ENCODE peak calls at places on chromosomes 1 and 21, in five cellular contexts. S is substantia nigra; M is K562; W is breast epithelium; X is CD8-positive, alpha-beta T cell. V is an unnamed sample.

GRCh38 chr1:24364975-24365678 is 46.0 kb downstream of the GRHL3 start:
- DNase-seq in S (no peak), M (peak; percentile 35), W (no peak), X (no peak), V (no peak)

GRCh38 chr1:65001238-65001792 is 35.0 kb upstream of the JAK1 start:
- DNase-seq in S (no peak), M (peak; percentile 68), W (peak; percentile 44), X (peak; percentile 56), V (peak; percentile 74)

GRCh38 chr1:207838156-207839082 is 72.5 kb downstream of the CD34 start:
- DNase-seq in S (peak; percentile 51), M (peak; percentile 55), W (peak; percentile 71), X (no peak), V (no peak)

GRCh38 chr1:200342511-200343400 is 67.1 kb downstream of the ZNF281 start:
- DNase-seq in S (no peak), M (no peak), W (no peak), X (no peak), V (no peak)

GRCh38 chr1:53376041-53376461 is 48.2 kb upstream of the LRP8 start:
- DNase-seq in S (no peak), M (no peak), W (no peak), X (no peak), V (no peak)

GRCh38 chr1:226627050-226627755 is 78.6 kb downstream of the STUM start:
- DNase-seq in S (no peak), M (no peak), W (no peak), X (no peak), V (no peak)

GRCh38 chr1:4939266-4939665 is 284.9 kb downstream of the AJAP1 start:
- DNase-seq in S (no peak), M (no peak), W (no peak), X (no peak), V (no peak)

GRCh38 chr1:99365545-99365944 is 101.3 kb downstream of the PLPPR4 start:
- DNase-seq in S (no peak), M (no peak), W (no peak), X (no peak), V (no peak)

GRCh38 chr1:113871597-113872113 is at the start of gene PTPN22:
- DNase-seq in S (peak; percentile 1), M (no peak), W (peak; percentile 49), X (peak; percentile 64), V (peak; percentile 95)

GRCh38 chr1:166925791-166926483 is 49.4 kb downstream of the ILDR2 start:
- DNase-seq in S (no peak), M (no peak), W (no peak), X (no peak), V (no peak)

GRCh38 chr1:25990702-25991395 is 7.0 kb downstream of the PAFAH2 start:
- DNase-seq in S (no peak), M (no peak), W (no peak), X (peak; percentile 47), V (peak; percentile 50)

GRCh38 chr1:225763815-225764548 is 13.6 kb upstream of the SRP9 start:
- DNase-seq in S (no peak), M (no peak), W (peak; percentile 17), X (no peak), V (no peak)

GRCh38 chr1:181133441-181133951 is 45.0 kb downstream of the IER5 start:
- DNase-seq in S (no peak), M (no peak), W (no peak), X (no peak), V (no peak)

GRCh38 chr1:15623435-15623834 is 6.2 kb downstream of the DDI2 start:
- DNase-seq in S (no peak), M (no peak), W (no peak), X (no peak), V (no peak)

GRCh38 chr1:207321790-207322530 is 482 bp downstream of the CD55 start:
- DNase-seq in S (no peak), M (no peak), W (no peak), X (no peak), V (peak; percentile 58)

GRCh38 chr21:42063206-42063577 is 7.9 kb upstream of the UMODL1 start:
- DNase-seq in S (peak; percentile 30), M (no peak), W (no peak), X (peak; percentile 32), V (peak; percentile 50)

GRCh38 chr21:36471254-36471723 is 8.6 kb downstream of the CLDN14 start:
- DNase-seq in S (no peak), M (no peak), W (no peak), X (no peak), V (no peak)

GRCh38 chr1:8409107-8409506 is 91.2 kb downstream of the SLC45A1 start:
- DNase-seq in S (peak; percentile 24), M (peak; percentile 40), W (no peak), X (no peak), V (peak; percentile 30)

GRCh38 chr1:56852478-56852877 is 2.1 kb upstream of the C8A start:
- DNase-seq in S (no peak), M (no peak), W (no peak), X (no peak), V (no peak)

GRCh38 chr1:206890690-206891089 is 6.6 kb upstream of the IL24 start:
- DNase-seq in S (no peak), M (no peak), W (no peak), X (no peak), V (no peak)

GRCh38 chr1:230273141-230273710 is 152.9 kb downstream of the PGBD5 start:
- DNase-seq in S (no peak), M (no peak), W (no peak), X (no peak), V (no peak)

GRCh38 chr1:22790232-22791008 is 79.8 kb downstream of the EPHB2 start:
- DNase-seq in S (no peak), M (no peak), W (no peak), X (no peak), V (no peak)

GRCh38 chr1:3928622-3929021 is 28.6 kb upstream of the C1orf174 start:
- DNase-seq in S (no peak), M (no peak), W (no peak), X (no peak), V (no peak)

GRCh38 chr1:111621050-111621449 is 1.5 kb downstream of the RAP1A start:
- DNase-seq in S (no peak), M (no peak), W (no peak), X (no peak), V (no peak)

GRCh38 chr1:89069955-89070354 is 4.9 kb upstream of the GBP1 start:
- DNase-seq in S (no peak), M (no peak), W (no peak), X (no peak), V (no peak)

GRCh38 chr1:192104135-192104534 is 54.1 kb upstream of the RGS18 start:
- DNase-seq in S (no peak), M (no peak), W (no peak), X (no peak), V (no peak)

DNA sequence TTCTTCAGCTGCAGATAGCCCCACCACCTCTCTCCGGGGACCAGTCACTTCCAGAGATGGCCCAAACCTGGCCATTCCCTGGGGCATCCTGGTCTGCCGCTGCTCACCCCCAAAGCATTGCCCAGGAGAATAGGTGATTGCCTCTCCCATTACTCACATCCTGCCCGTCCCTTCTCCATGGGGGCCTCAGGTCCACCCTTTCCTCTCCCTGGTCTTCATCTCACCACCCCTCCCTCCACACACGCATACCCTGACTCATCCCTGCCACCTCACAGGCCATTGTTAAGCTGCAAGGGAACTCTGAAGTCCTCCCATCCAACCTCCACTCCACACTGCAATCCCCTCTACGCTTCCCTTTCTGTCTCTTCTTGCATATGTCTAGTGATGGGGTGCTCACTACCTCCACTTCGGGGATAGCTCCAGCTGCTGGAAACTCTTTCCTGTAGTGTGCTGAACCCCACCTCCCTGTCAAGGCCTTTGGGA is at the start of gene PLEKHG5:
- DNase-seq in S (no peak), M (no peak), W (no peak), X (no peak), V (no peak)
- H3K27ac ChIP-seq in S (no peak within 1 kb of the TSS), M (no peak within 1 kb of the TSS), W (peak within 1 kb of the TSS; percentile 86), X (peak within 1 kb of the TSS; percentile 18), V (peak within 1 kb of the TSS; percentile 66)

DNA sequence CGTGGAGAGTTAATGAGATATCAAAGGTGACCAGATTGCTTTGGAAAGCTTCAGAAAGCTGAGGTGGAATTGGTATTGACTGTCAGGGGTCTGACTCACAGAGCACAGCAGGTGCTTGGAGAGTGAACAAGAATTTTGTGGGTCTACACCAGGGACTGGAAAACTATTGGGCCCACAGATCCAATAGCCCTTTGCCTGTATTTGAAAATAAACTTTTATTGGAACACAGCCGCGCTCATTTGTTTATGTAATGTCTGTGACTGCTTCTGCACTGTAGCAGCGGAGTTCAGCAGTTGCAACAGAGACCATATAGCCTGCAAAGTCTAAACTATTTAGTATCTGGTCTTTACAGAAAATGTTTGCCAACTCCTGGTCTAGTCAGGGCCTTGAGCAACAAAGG is 315.6 kb downstream of the NFIA start:
- DNase-seq in S (no peak), M (no peak), W (no peak), X (no peak), V (no peak)
- H3K27ac ChIP-seq in S (no peak overlapping the region), M (no peak overlapping the region), W (no peak overlapping the region), X (no peak overlapping the region), V (no peak overlapping the region)

DNA sequence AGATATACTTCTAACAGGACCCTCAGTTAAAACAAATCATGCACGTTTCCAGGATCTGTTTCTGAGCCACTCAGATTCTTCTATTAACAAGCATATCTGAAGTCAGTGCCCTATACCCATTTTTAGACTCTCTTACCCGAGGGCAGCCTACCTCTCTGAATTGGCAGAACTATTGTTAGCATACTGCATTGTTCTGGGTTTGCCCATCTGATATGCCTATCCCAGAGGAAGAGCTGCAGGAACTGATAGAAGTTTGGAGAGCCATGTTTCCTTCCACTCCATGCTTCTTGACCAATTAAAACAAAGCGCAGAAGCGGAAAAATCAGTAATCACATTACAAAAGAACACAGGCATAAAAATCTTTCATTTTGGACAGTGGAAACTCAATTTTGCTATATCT is 653.8 kb downstream of the LTN1 start:
- DNase-seq in S (no peak), M (no peak), W (no peak), X (no peak), V (no peak)
- H3K27ac ChIP-seq in S (no peak overlapping the region), M (no peak overlapping the region), W (no peak overlapping the region), X (no peak overlapping the region), V (no peak overlapping the region)

GRCh38 chr1:155976062-155976912 is 2.1 kb downstream of the ARHGEF2 start:
- DNase-seq in S (peak; percentile 52), M (peak; percentile 67), W (peak; percentile 72), X (peak; percentile 77), V (peak; percentile 48)
- H3K27ac ChIP-seq in S (peak overlapping the region; percentile 100), M (peak overlapping the region; percentile 93), W (peak overlapping the region; percentile 99), X (peak overlapping the region; percentile 59), V (peak overlapping the region; percentile 86)

GRCh38 chr1:220769205-220769604 is 17.5 kb upstream of the MTARC1 start:
- DNase-seq in S (no peak), M (peak; percentile 31), W (no peak), X (no peak), V (no peak)
- H3K27ac ChIP-seq in S (no peak overlapping the region), M (no peak overlapping the region), W (no peak overlapping the region), X (no peak overlapping the region), V (no peak overlapping the region)

GRCh38 chr1:198497326-198498220 is 42.9 kb downstream of the ATP6V1G3 start:
- DNase-seq in S (no peak), M (no peak), W (no peak), X (no peak), V (no peak)
- H3K27ac ChIP-seq in S (no peak overlapping the region), M (no peak overlapping the region), W (no peak overlapping the region), X (no peak overlapping the region), V (no peak overlapping the region)

DNA sequence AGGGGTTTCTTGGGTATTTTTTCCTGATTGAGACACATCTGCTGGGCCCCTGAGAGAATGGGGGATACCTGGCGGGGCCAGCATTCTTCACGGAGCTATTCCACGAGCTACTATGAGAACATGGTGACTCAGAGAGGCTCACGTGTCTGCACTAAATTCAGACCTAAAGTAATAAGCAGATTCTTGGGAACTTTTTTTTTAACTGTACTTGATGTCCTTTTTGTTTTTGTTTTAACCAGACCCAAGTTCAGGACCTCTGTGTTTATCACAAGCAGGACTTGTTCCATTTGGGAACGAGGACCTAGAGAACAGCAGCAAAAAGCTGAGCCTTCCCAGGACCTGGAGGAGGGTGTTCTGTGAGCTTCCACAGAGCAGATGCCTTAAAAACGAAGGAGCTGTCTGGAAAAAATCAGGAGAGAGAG is 44.0 kb downstream of the EVA1C start:
- DNase-seq in S (no peak), M (no peak), W (no peak), X (no peak), V (no peak)
- H3K27ac ChIP-seq in S (no peak overlapping the region), M (no peak overlapping the region), W (peak overlapping the region; percentile 92), X (no peak overlapping the region), V (no peak overlapping the region)

V was measured in CD4-positive, CD25-positive, alpha-beta regulatory T cell.